ENCODE peak calls at places on chromosomes 7 and 10, in eight cellular contexts. F, W, N, C, J, L, R and U are unnamed samples. For H3K9me3, the result is how much of the 10 kb centered on the place peaks cover.

GRCh38 chr7:23474098-23474828 is 4.0 kb upstream of the IGF2BP3 start:
- DNase-seq in F (no peak), W (peak), N (peak), C (peak), J (peak), L (peak), R (peak), U (peak)

GRCh38 chr10:68153473-68154210 is 44.4 kb downstream of the MYPN start:
- DNase-seq in F (no peak), W (no peak), N (no peak), C (peak), J (peak), L (peak), R (peak), U (peak)

GRCh38 chr10:112801748-112802147 is 148.3 kb upstream of the TCF7L2 start:
- DNase-seq in F (no peak), W (no peak), N (no peak), C (no peak), J (no peak), L (no peak), R (peak), U (no peak)

GRCh38 chr10:2994562-2994961 is 72.8 kb upstream of the PFKP start:
- DNase-seq in F (no peak), W (no peak), N (no peak), C (no peak), J (peak), L (no peak), R (no peak), U (no peak)

GRCh38 chr7:149725916-149726315 is 47.5 kb downstream of the ZNF467 start:
- DNase-seq in F (no peak), W (no peak), N (peak), C (no peak), J (no peak), L (no peak), R (no peak), U (no peak)

GRCh38 chr7:3381073-3381685 is 80.1 kb downstream of the SDK1 start:
- DNase-seq in F (no peak), W (no peak), N (no peak), C (no peak), J (no peak), L (no peak), R (no peak), U (no peak)

GRCh38 chr10:101444058-101444457 is 90.1 kb downstream of the BTRC start:
- DNase-seq in F (no peak), W (no peak), N (no peak), C (peak), J (peak), L (no peak), R (no peak), U (no peak)

GRCh38 chr10:29266641-29267040 is 22.2 kb upstream of the LYZL1 start:
- DNase-seq in F (no peak), W (no peak), N (no peak), C (no peak), J (no peak), L (peak), R (no peak), U (peak)

GRCh38 chr7:55476071-55476803 is 96.1 kb downstream of the VOPP1 start:
- DNase-seq in F (no peak), W (no peak), N (no peak), C (no peak), J (peak), L (peak), R (no peak), U (no peak)

GRCh38 chr10:69898524-69898923 is 96.8 kb downstream of the COL13A1 start:
- DNase-seq in F (no peak), W (no peak), N (no peak), C (no peak), J (no peak), L (no peak), R (peak), U (peak)

GRCh38 chr10:124087672-124088634 is 5.4 kb downstream of the CHST15 start:
- DNase-seq in F (no peak), W (no peak), N (no peak), C (no peak), J (no peak), L (no peak), R (peak), U (peak)

GRCh38 chr7:73802459-73802858 is 28.3 kb upstream of the CLDN4 start:
- DNase-seq in F (no peak), W (no peak), N (no peak), C (no peak), J (no peak), L (no peak), R (no peak), U (no peak)

GRCh38 chr7:46747869-46748576 is 827.0 kb upstream of the IGFBP3 start:
- DNase-seq in F (no peak), W (no peak), N (no peak), C (no peak), J (no peak), L (no peak), R (no peak), U (no peak)

GRCh38 chr7:105654994-105655900 is 74.0 kb upstream of the EFCAB10 start:
- DNase-seq in F (peak), W (peak), N (peak), C (peak), J (peak), L (no peak), R (peak), U (peak)

GRCh38 chr7:36301914-36302771 is 87.5 kb upstream of the ANLN start:
- DNase-seq in F (no peak), W (no peak), N (no peak), C (no peak), J (no peak), L (no peak), R (no peak), U (no peak)

GRCh38 chr10:51109821-51110533 is 35.7 kb downstream of the PRKG1 start:
- DNase-seq in F (no peak), W (no peak), N (no peak), C (no peak), J (peak), L (no peak), R (no peak), U (no peak)

GRCh38 chr7:148701414-148701813 is 2.7 kb downstream of the CUL1 start:
- DNase-seq in F (no peak), W (no peak), N (no peak), C (no peak), J (peak), L (no peak), R (no peak), U (no peak)

GRCh38 chr10:92695679-92696605 is 6.2 kb downstream of the HHEX start:
- DNase-seq in F (no peak), W (no peak), N (peak), C (no peak), J (peak), L (no peak), R (no peak), U (no peak)

GRCh38 chr7:55120074-55120473 is 101.3 kb downstream of the EGFR start:
- DNase-seq in F (no peak), W (peak), N (no peak), C (no peak), J (no peak), L (no peak), R (no peak), U (no peak)

GRCh38 chr7:28662236-28662635 is 249.9 kb downstream of the CREB5 start:
- DNase-seq in F (no peak), W (no peak), N (no peak), C (no peak), J (no peak), L (no peak), R (no peak), U (no peak)

GRCh38 chr10:11697718-11698527 is 44.3 kb upstream of the ECHDC3 start:
- DNase-seq in F (no peak), W (no peak), N (no peak), C (no peak), J (no peak), L (no peak), R (no peak), U (no peak)

GRCh38 chr10:28135258-28135657 is 136.4 kb upstream of the ODAD2 start:
- DNase-seq in F (no peak), W (no peak), N (no peak), C (no peak), J (peak), L (no peak), R (no peak), U (no peak)

GRCh38 chr10:2891073-2891769 is 176.1 kb upstream of the PFKP start:
- DNase-seq in F (no peak), W (no peak), N (no peak), C (peak), J (no peak), L (no peak), R (no peak), U (no peak)

GRCh38 chr7:93902777-93903423 is 3.5 kb upstream of the GNGT1 start:
- DNase-seq in F (no peak), W (peak), N (no peak), C (peak), J (peak), L (no peak), R (no peak), U (peak)

GRCh38 chr7:135178364-135178763 is 7.9 kb upstream of the CYREN start:
- DNase-seq in F (no peak), W (no peak), N (no peak), C (no peak), J (no peak), L (no peak), R (no peak), U (no peak)

GRCh38 chr10:94192974-94193373 is 169.8 kb downstream of the NOC3L start:
- DNase-seq in F (no peak), W (no peak), N (no peak), C (no peak), J (no peak), L (no peak), R (no peak), U (no peak)

GRCh38 chr7:28315565-28316420 is 96.5 kb upstream of the CREB5 start:
- DNase-seq in F (peak), W (no peak), N (no peak), C (no peak), J (peak), L (peak), R (no peak), U (peak)

GRCh38 chr7:128236924-128237586 is 4.0 kb upstream of the LEP start:
- DNase-seq in F (no peak), W (no peak), N (no peak), C (peak), J (peak), L (peak), R (no peak), U (no peak)

GRCh38 chr7:76333388-76334101 is 25.2 kb downstream of the YWHAG start:
- DNase-seq in F (peak), W (peak), N (no peak), C (no peak), J (no peak), L (no peak), R (peak), U (no peak)

DNA sequence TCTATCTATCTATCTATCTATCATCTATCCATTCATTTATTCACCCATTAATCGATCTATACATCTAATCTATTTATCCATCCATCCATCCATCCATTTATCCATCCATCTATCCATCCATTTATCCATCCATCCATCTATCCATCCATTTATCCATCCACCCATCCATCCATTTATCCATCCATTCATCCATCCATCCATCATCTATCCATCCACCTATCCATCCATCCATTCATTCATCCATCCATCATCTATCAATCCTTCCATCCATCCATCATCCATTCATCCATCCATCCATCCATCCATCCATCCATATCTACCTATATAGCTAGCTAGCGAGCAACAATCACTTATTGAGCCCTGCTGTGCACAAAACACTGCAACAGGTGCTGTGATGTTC is 953.1 kb upstream of the ZNF722 start:
- DNase-seq in F (no peak), W (no peak), N (no peak), C (no peak), J (no peak), L (no peak), R (no peak), U (no peak)
- H3K9me3 ChIP-seq in F (under half), W (under half), N (under half), C (under half), J (half or more), L (under half), R (under half), U (under half)

DNA sequence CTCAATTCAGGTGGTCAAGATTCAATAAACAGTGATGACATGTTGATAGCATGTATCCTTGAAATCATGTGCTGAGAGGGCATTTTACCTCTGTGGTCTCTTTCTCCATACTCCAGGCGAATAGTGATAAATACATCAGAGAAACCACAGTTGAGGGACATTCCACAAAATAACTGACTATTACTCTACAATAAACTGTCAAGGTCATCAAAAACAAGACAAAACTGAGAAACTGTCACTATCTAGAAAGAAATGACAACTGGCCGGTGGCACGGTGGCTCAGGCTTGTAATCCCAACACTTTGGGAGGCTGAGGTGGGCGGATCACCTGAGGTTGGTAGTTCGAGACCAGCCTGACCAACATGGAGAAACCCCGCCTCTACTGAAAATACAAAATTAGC is 16.2 kb downstream of the SFR1 start:
- DNase-seq in F (no peak), W (no peak), N (no peak), C (no peak), J (no peak), L (no peak), R (no peak), U (no peak)
- H3K9me3 ChIP-seq in F (under half), W (under half), N (under half), C (under half), J (under half), L (under half), R (under half), U (under half)

DNA sequence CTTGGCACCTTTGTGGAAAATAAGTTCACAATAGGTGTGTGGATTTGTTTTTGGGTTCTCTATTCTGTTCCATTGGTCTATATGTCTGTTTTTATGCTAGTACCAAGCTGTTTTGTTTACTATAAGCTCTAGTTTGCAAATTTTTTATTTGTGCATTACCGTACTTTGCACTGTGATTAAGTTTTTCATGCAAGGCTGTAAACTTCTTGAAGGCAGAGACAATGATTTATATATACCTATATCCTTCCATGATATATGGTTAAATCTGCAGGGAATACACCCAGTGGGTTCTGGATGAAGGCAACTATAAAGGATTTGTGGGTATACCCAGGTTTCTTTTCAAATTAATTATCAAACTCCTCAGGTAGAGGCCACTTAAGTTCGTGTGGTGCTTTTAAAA is 91.8 kb upstream of the PDLIM1 start:
- DNase-seq in F (no peak), W (no peak), N (no peak), C (no peak), J (no peak), L (no peak), R (no peak), U (no peak)
- H3K9me3 ChIP-seq in F (under half), W (under half), N (under half), C (under half), J (under half), L (under half), R (under half), U (under half)

GRCh38 chr7:57300747-57301146 is 149.2 kb upstream of the ZNF716 start:
- DNase-seq in F (no peak), W (no peak), N (no peak), C (no peak), J (no peak), L (no peak), R (no peak), U (no peak)

GRCh38 chr7:57308631-57309408 is 141.2 kb upstream of the ZNF716 start:
- DNase-seq in F (no peak), W (no peak), N (no peak), C (peak), J (no peak), L (no peak), R (no peak), U (no peak)

DNA sequence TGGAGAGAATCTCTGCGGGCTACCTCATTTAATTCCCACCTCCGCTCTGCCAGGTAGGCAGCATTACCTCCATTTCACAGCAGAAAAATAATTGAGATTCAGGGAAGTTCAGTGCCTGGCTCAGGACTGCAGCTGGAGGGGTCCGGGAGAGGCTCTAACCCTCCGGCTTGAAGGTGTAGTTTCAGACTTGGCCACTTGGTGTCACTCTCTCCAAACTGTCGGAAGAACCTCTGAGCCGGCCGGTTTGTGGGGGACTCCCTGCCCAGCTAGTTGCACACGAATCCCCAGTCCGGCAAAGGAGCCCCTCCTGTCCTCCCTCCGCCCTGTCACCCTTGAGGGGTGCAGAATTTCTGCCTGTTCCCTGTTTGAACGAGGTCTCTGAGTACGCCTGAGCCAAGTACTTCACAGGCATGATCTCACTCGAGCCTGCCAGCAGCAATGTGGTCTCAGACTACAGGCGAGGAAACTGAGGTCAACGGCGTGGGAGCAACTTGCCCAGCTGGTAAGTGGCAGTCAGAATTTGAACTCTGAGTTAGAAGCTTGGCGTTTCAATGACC is 144.7 kb upstream of the ZNF716 start:
- DNase-seq in F (no peak), W (no peak), N (no peak), C (peak), J (no peak), L (no peak), R (no peak), U (no peak)
- H3K9me3 ChIP-seq in F (under half), W (under half), N (under half), C (under half), J (under half), L (under half), R (under half), U (under half)

GRCh38 chr10:130418731-130419130 is 282.5 kb downstream of the GLRX3 start:
- DNase-seq in F (no peak), W (no peak), N (no peak), C (no peak), J (no peak), L (no peak), R (no peak), U (no peak)

GRCh38 chr10:130424418-130424817 is 288.2 kb downstream of the GLRX3 start:
- DNase-seq in F (no peak), W (no peak), N (no peak), C (no peak), J (no peak), L (no peak), R (no peak), U (no peak)

GRCh38 chr10:130423455-130424305 is 287.5 kb downstream of the GLRX3 start:
- DNase-seq in F (no peak), W (no peak), N (no peak), C (no peak), J (no peak), L (no peak), R (no peak), U (no peak)

GRCh38 chr10:130422366-130423324 is 286.5 kb downstream of the GLRX3 start:
- DNase-seq in F (no peak), W (no peak), N (no peak), C (no peak), J (no peak), L (no peak), R (no peak), U (no peak)

DNA sequence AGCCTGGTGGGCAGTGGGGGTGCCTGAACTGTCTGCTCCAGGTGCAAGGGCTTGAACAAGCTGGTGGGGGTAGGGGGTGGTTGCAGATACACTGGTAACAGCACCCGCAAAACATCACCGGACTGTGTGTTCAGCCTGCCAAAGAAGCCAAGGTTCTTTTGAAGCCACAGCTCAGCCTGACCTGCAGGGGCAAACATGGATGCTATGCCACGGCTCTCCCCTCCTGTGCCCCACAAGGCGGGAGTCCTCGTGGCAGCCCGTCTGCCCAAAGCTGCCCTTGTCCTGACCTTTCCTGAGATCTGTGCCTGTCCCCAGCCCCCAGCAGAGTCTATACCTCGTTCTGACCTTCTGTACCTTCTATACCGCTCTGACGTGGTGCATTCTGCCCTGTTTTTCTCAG is 285.7 kb downstream of the GLRX3 start:
- DNase-seq in F (no peak), W (no peak), N (no peak), C (no peak), J (no peak), L (no peak), R (no peak), U (no peak)
- H3K9me3 ChIP-seq in F (under half), W (under half), N (under half), C (under half), J (half or more), L (under half), R (under half), U (under half)

DNA sequence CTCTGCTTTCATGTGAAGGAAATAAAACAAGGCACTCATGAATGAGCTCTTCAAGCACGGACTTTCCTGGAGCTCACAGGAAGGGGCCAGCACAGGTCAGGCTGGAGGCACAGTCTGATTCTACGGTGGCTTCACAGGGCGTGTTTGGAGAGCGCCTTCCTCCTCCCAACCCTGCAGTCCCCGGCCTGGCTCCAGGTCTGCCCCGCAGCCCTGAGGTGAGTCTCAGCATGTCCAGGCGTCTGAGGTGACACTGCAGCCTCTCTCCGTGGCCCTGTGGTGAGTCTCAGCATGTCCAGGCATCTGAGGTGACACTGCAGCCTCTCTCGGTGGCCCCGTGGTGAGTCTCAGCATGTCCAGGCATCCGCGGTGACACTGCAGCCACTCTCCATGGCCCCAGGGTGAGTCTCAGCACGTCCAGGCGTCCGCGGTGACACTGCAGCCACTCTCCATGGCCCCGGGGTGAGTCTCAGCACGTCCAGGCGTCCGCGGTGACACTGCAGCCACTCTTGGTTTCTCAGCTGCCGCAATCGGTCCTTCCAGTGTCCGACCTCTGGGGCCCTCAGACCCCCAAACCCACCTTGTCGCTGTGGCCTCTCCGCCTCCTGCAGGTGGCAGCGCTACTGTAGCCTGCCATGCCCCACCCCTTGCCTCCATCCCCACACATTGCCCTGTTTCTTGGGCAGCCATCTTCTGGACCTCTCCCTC is 381.7 kb downstream of the DNAJB6 start:
- DNase-seq in F (no peak), W (peak), N (peak), C (no peak), J (no peak), L (no peak), R (no peak), U (no peak)
- H3K9me3 ChIP-seq in F (under half), W (under half), N (under half), C (under half), J (half or more), L (under half), R (under half), U (under half)